ENCODE peak calls at places on chromosomes 5 and 9, in five cellular contexts. S is psoas muscle; I is CD8-positive, alpha-beta T cell; J is mammary epithelial cell; R is heart right ventricle. A is an unnamed sample.

GRCh38 chr9:91884746-91885687 is 65.0 kb downstream of the ROR2 start:
- DNase-seq in S (no peak), I (no peak), J (no peak), R (no peak), A (no peak)

GRCh38 chr9:72856985-72857631 is 95.7 kb downstream of the ALDH1A1 start:
- DNase-seq in S (no peak), I (no peak), J (peak; percentile 49), R (no peak), A (no peak)

GRCh38 chr5:91691592-91691991 is 308.5 kb upstream of the ARRDC3 start:
- DNase-seq in S (no peak), I (no peak), J (no peak), R (no peak), A (no peak)

GRCh38 chr5:123397538-123397937 is 25.7 kb downstream of the CEP120 start:
- DNase-seq in S (no peak), I (no peak), J (no peak), R (no peak), A (no peak)

GRCh38 chr5:145178667-145179523 is 656.2 kb downstream of the PRELID2 start:
- DNase-seq in S (no peak), I (no peak), J (peak; percentile 21), R (no peak), A (no peak)

GRCh38 chr9:126989847-126990821 is 75.6 kb downstream of the RALGPS1 start:
- DNase-seq in S (peak; percentile 81), I (no peak), J (no peak), R (peak; percentile 60), A (no peak)

GRCh38 chr5:107359033-107359915 is 311.5 kb downstream of the EFNA5 start:
- DNase-seq in S (no peak), I (no peak), J (peak; percentile 19), R (no peak), A (no peak)

GRCh38 chr5:135007749-135008363 is 26.2 kb downstream of the PITX1 start:
- DNase-seq in S (no peak), I (no peak), J (no peak), R (no peak), A (no peak)

GRCh38 chr5:88203977-88204735 is 64.5 kb downstream of the TMEM161B start:
- DNase-seq in S (no peak), I (peak; percentile 25), J (no peak), R (no peak), A (no peak)
- H3K4me1 ChIP-seq in S (no peaks in the 10 kb centered on the region), I (no peaks in the 10 kb centered on the region), J (no peaks in the 10 kb centered on the region), R (no peaks in the 10 kb centered on the region), A (peaks cover 7% of the 10 kb centered on the region)

DNA sequence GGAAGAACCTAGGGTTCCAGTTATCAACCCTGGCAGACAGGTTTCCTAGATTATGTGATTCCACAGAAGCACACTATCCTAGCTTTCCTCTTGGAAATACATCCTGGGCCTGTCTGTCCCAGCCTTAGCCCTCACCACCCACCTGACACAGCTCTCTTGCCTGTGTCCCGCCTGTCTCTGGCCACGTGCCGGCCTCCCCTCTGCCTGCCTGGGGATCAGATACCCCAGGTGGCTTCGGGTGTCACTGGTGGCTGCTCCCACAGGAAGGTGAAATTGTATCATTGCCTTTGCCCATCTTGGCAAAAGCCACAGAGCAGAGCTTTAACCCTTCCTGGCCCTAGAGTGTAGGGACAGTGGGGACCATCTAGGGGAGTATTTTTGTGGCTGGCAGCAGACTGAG is 6.2 kb downstream of the COL27A1 start:
- DNase-seq in S (no peak), I (no peak), J (no peak), R (no peak), A (no peak)
- H3K36me3 ChIP-seq in S (no peaks in the 10 kb centered on the region), I (no peaks in the 10 kb centered on the region), J (no peaks in the 10 kb centered on the region), R (no peaks in the 10 kb centered on the region), A (no peaks in the 10 kb centered on the region)

GRCh38 chr5:62139741-62140140 is 166.3 kb upstream of the KIF2A start:
- DNase-seq in S (no peak), I (no peak), J (no peak), R (no peak), A (no peak)
- H3K4me1 ChIP-seq in S (no peaks in the 10 kb centered on the region), I (no peaks in the 10 kb centered on the region), J (peaks cover 14% of the 10 kb centered on the region), R (no peaks in the 10 kb centered on the region), A (no peaks in the 10 kb centered on the region)

GRCh38 chr9:6441269-6441668 is 28.3 kb downstream of the UHRF2 start:
- DNase-seq in S (no peak), I (no peak), J (peak; percentile 18), R (no peak), A (no peak)

GRCh38 chr9:6440405-6440804 is 27.4 kb downstream of the UHRF2 start:
- DNase-seq in S (no peak), I (no peak), J (no peak), R (no peak), A (no peak)

GRCh38 chr9:6443661-6444060 is 30.7 kb downstream of the UHRF2 start:
- DNase-seq in S (no peak), I (no peak), J (no peak), R (no peak), A (no peak)

GRCh38 chr9:6439051-6439703 is 26.2 kb downstream of the UHRF2 start:
- DNase-seq in S (no peak), I (no peak), J (no peak), R (no peak), A (no peak)

GRCh38 chr9:6444108-6444507 is 31.1 kb downstream of the UHRF2 start:
- DNase-seq in S (no peak), I (no peak), J (no peak), R (no peak), A (no peak)
- H3K36me3 ChIP-seq in S (no peaks in the 10 kb centered on the region), I (no peaks in the 10 kb centered on the region), J (peaks cover 11% of the 10 kb centered on the region), R (no peaks in the 10 kb centered on the region), A (no peaks in the 10 kb centered on the region)